ENCODE peak calls at places on chromosomes 2 and 18, in seven cellular contexts. V is left lung; A is CD8-positive, alpha-beta T cell; D is mucosa of descending colon; M is A549; C is fibroblast of lung; J is lower lobe of right lung. X is an unnamed sample. For H3K4me1, the result is how much of the 10 kb centered on the place peaks cover.

GRCh38 chr2:18339326-18339725 is 221.1 kb downstream of the RDH14 start:
- DNase-seq in J (no peak), M (no peak), A (no peak), D (no peak), V (no peak), C (peak), X (no peak)

GRCh38 chr2:128485761-128486639 is 167.3 kb upstream of the HS6ST1 start:
- DNase-seq in D (no peak), J (no peak), A (no peak), M (no peak), C (no peak), V (no peak), X (no peak)

GRCh38 chr2:15560404-15560987 is 638 bp downstream of the NBAS start:
- DNase-seq in J (no peak), D (no peak), M (peak), V (peak), A (no peak), C (peak), X (no peak)

GRCh38 chr2:57869763-57870344 is 176.8 kb upstream of the VRK2 start:
- DNase-seq in C (no peak), M (no peak), A (no peak), D (no peak), V (peak), J (no peak), X (no peak)

GRCh38 chr2:220346919-220347318 is 719.5 kb downstream of the SLC4A3 start:
- DNase-seq in M (no peak), D (no peak), A (no peak), C (no peak), J (no peak), V (no peak), X (no peak)

GRCh38 chr2:196066794-196067382 is 1.7 kb downstream of the DNAH7 start:
- DNase-seq in V (no peak), M (peak), J (no peak), A (no peak), C (no peak), D (no peak), X (no peak)

GRCh38 chr2:152648336-152648735 is 68.9 kb downstream of the PRPF40A start:
- DNase-seq in J (no peak), A (no peak), C (peak), D (no peak), V (no peak), M (peak), X (no peak)

GRCh38 chr2:30701782-30702181 is 105.5 kb downstream of the CAPN13 start:
- DNase-seq in V (no peak), J (no peak), A (no peak), C (no peak), D (no peak), M (no peak), X (no peak)

GRCh38 chr2:120289221-120289906 is 36.7 kb downstream of the RALB start:
- DNase-seq in A (no peak), V (no peak), C (no peak), D (no peak), M (no peak), J (no peak), X (no peak)

GRCh38 chr2:146927080-146927714 is 917.6 kb upstream of the ACVR2A start:
- DNase-seq in M (peak), A (no peak), J (peak), V (no peak), C (peak), D (no peak), X (no peak)

GRCh38 chr2:205759286-205759685 is 77.0 kb downstream of the NRP2 start:
- DNase-seq in A (no peak), V (no peak), M (no peak), C (no peak), D (no peak), J (no peak), X (no peak)

GRCh38 chr18:9335255-9336045 is 877 bp downstream of the TWSG1 start:
- DNase-seq in A (peak), V (no peak), D (no peak), M (no peak), C (peak), J (no peak), X (no peak)

GRCh38 chr2:20013061-20013721 is 723 bp upstream of the MATN3 start:
- DNase-seq in A (no peak), C (no peak), D (no peak), M (no peak), J (no peak), V (no peak), X (no peak)

GRCh38 chr2:237045449-237045848 is 40.2 kb upstream of the COPS8 start:
- DNase-seq in V (no peak), M (no peak), A (no peak), J (no peak), D (no peak), C (peak), X (no peak)

GRCh38 chr2:32453242-32454062 is 96.6 kb downstream of the BIRC6 start:
- DNase-seq in A (no peak), J (no peak), C (peak), D (no peak), V (no peak), M (no peak), X (no peak)

GRCh38 chr2:88903744-88904353 is 212.4 kb downstream of the RPIA start:
- DNase-seq in D (no peak), M (peak), C (peak), J (no peak), V (no peak), A (no peak), X (no peak)

GRCh38 chr2:69915050-69915945 is at the start of gene MXD1:
- DNase-seq in M (no peak), C (no peak), D (peak), A (peak), J (peak), V (no peak), X (no peak)

GRCh38 chr2:27191107-27191829 is 20.6 kb upstream of the ATRAID start:
- DNase-seq in J (no peak), V (no peak), D (no peak), A (peak), M (peak), C (peak), X (no peak)

GRCh38 chr18:32237024-32237423 is 47.2 kb downstream of the MEP1B start:
- DNase-seq in C (no peak), M (no peak), J (no peak), A (no peak), D (no peak), V (no peak), X (no peak)

GRCh38 chr2:28810384-28811285 is at the start of gene SPDYA:
- DNase-seq in A (peak), M (peak), V (peak), D (peak), C (peak), J (peak), X (peak)

GRCh38 chr2:161710131-161710915 is 86.1 kb downstream of the SLC4A10 start:
- DNase-seq in C (peak), D (no peak), M (no peak), A (no peak), J (no peak), V (no peak), X (no peak)

GRCh38 chr2:68857446-68857845 is 13.8 kb downstream of the BMP10 start:
- DNase-seq in C (no peak), A (no peak), M (no peak), D (no peak), V (no peak), J (no peak), X (no peak)

GRCh38 chr2:19347619-19348562 is 10.5 kb downstream of the OSR1 start:
- DNase-seq in M (peak), J (peak), A (peak), D (peak), V (peak), C (peak), X (peak)

GRCh38 chr2:74850816-74851566 is 17.1 kb downstream of the HK2 start:
- DNase-seq in A (no peak), V (no peak), J (no peak), M (no peak), D (no peak), C (peak), X (no peak)

GRCh38 chr18:68177807-68178702 is 536.9 kb downstream of the TMX3 start:
- DNase-seq in J (no peak), M (no peak), C (peak), D (no peak), V (no peak), A (no peak), X (no peak)

GRCh38 chr2:74498500-74499268 is 719 bp downstream of the LBX2 start:
- DNase-seq in A (no peak), J (peak), C (no peak), D (peak), V (no peak), M (peak), X (no peak)

GRCh38 chr2:163601377-163601776 is 134.4 kb downstream of the FIGN start:
- DNase-seq in J (no peak), D (no peak), C (peak), M (no peak), A (no peak), V (no peak), X (no peak)

GRCh38 chr2:47528874-47529273 is 125.9 kb downstream of the MSH2 start:
- DNase-seq in J (no peak), D (no peak), A (no peak), V (no peak), C (peak), M (no peak), X (no peak)

GRCh38 chr2:29155578-29155977 is 40.4 kb downstream of the CLIP4 start:
- DNase-seq in J (no peak), D (no peak), A (no peak), M (no peak), C (peak), V (no peak), X (no peak)

GRCh38 chr2:38095079-38095478 is 19.1 kb upstream of the CYP1B1 start:
- DNase-seq in A (no peak), M (no peak), C (no peak), V (no peak), D (no peak), J (no peak), X (no peak)
- H3K4me1 ChIP-seq in A (under half), M (half or more), C (under half), V (half or more), D (under half), J (half or more), X (under half)

GRCh38 chr2:240458900-240459391 is 23.5 kb downstream of the GPC1 start:
- DNase-seq in C (no peak), M (no peak), V (peak), A (no peak), D (peak), J (peak), X (peak)

GRCh38 chr2:240460781-240461431 is 25.4 kb downstream of the GPC1 start:
- DNase-seq in J (peak), A (peak), V (peak), D (peak), C (no peak), M (no peak), X (peak)

GRCh38 chr2:240460243-240460630 is 24.8 kb downstream of the GPC1 start:
- DNase-seq in M (no peak), D (no peak), V (no peak), C (no peak), A (no peak), J (peak), X (no peak)

GRCh38 chr2:240458044-240458899 is 22.8 kb downstream of the GPC1 start:
- DNase-seq in V (peak), A (no peak), D (peak), C (no peak), M (no peak), J (peak), X (peak)

GRCh38 chr2:240459401-240460242 is 24.2 kb downstream of the GPC1 start:
- DNase-seq in J (peak), A (no peak), D (peak), V (peak), C (no peak), M (no peak), X (peak)
- TF ChIP-seq CTCF in J (no peak), A (no peak), D (no peak), V (no peak), C (no peak), M (no peak), X (no peak)

GRCh38 chr18:58230438-58231179 is 186.6 kb downstream of the NEDD4L start:
- DNase-seq in J (no peak), V (no peak), M (peak), A (no peak), D (no peak), C (peak), X (no peak)

GRCh38 chr18:58227361-58227930 is 183.4 kb downstream of the NEDD4L start:
- DNase-seq in A (no peak), J (no peak), D (no peak), V (no peak), C (no peak), M (no peak), X (no peak)

GRCh38 chr18:58229162-58229561 is 185.1 kb downstream of the NEDD4L start:
- DNase-seq in V (no peak), A (no peak), C (no peak), J (no peak), D (no peak), M (no peak), X (no peak)

GRCh38 chr18:58228176-58228575 is 184.2 kb downstream of the NEDD4L start:
- DNase-seq in M (no peak), C (no peak), J (peak), D (no peak), V (no peak), A (no peak), X (no peak)

DNA sequence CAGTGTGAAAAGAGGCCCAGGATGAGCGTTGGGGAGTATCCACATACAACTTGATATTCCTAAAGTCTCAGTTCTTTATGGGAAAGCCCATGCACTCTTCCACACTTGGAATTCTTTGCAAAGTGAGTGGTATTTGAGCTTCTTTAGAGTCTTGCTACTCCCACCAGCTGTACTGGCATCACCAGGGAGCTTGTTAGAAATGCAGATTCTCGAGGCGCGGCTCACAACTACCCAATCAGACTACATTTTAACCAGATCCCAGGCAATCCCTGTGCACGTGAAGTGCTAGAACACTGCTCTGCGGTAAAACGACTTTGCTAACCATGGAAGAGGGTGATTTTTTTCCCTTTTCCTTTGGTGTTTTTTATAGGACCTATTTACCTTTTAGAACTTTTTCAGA is 184.7 kb downstream of the NEDD4L start:
- DNase-seq in C (no peak), J (no peak), V (no peak), D (no peak), A (no peak), M (no peak), X (no peak)
- H3K4me1 ChIP-seq in C (under half), J (half or more), V (under half), D (under half), A (under half), M (half or more), X (under half)

GRCh38 chr2:212977149-212977548 is 174.3 kb downstream of the IKZF2 start:
- DNase-seq in C (no peak), M (no peak), D (no peak), J (no peak), A (no peak), V (no peak), X (no peak)
- TF ChIP-seq CTCF in C (no peak), M (no peak), D (no peak), J (no peak), A (no peak), V (no peak), X (no peak)

GRCh38 chr2:219252900-219253752 is at the start of gene TUBA4B:
- DNase-seq in A (peak), V (peak), M (peak), D (peak), J (peak), C (peak), X (peak)

GRCh38 chr2:219253753-219254589 is at the start of gene TUBA4A:
- DNase-seq in M (peak), D (peak), A (peak), C (peak), V (peak), J (peak), X (peak)

GRCh38 chr2:219252084-219252483 is 959 bp upstream of the TUBA4B start:
- DNase-seq in C (no peak), A (peak), D (no peak), V (no peak), M (no peak), J (no peak), X (peak)

GRCh38 chr2:219251656-219252055 is 1.4 kb upstream of the TUBA4B start:
- DNase-seq in V (no peak), J (no peak), D (no peak), A (no peak), M (no peak), C (peak), X (no peak)

GRCh38 chr2:219252570-219252899 is 508 bp upstream of the TUBA4B start:
- DNase-seq in A (no peak), C (no peak), D (peak), J (no peak), M (no peak), V (no peak), X (no peak)
- H3K4me1 ChIP-seq in A (half or more), C (under half), D (half or more), J (half or more), M (half or more), V (half or more), X (under half)

DNA sequence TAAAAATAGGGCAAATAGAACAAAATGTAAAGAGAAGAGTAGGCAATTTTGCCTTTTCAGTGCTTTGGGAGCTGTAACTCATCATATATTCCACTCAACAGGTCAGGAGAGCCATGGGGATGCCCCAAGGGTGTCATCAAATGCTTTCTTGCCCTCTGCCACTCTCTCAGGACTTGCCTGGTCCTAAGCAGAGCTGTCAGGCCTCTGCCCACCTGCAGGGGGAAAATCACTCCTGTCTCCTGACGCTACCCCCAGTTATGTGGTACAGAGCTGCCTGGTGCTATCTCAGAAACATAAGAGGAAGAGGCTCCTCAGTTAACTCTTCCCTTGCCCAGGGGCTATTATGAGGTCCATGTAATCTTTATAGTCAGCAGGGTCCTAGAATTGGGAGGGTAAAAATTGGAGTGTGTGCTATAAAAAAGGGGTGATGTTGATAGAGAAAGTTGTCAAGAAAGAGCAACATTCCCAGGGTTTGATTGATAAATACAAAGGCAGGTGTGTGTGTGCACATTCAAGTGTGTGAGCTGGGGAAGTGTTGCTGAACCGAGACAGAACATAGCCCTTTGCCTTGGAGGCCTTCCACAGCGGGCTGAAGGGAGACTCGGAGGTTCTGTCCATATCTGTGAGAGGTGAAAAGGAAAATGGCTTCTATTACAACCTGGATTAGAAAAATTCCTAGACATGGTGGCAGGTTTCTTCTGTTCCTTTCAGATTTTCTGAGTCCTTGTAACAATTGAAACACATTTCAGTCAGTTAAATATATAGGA is 25.4 kb downstream of the PTPRM start:
- DNase-seq in J (no peak), C (no peak), D (no peak), A (no peak), M (no peak), V (no peak), X (no peak)
- TF ChIP-seq CTCF in J (no peak), C (no peak), D (no peak), A (no peak), M (no peak), V (no peak), X (no peak)

GRCh38 chr2:168241746-168242145 is 5.6 kb downstream of the STK39 start:
- DNase-seq in M (no peak), J (no peak), V (no peak), A (no peak), D (no peak), C (no peak), X (no peak)

GRCh38 chr2:168244318-168244717 is 3.1 kb downstream of the STK39 start:
- DNase-seq in C (no peak), M (no peak), D (no peak), A (peak), J (no peak), V (no peak), X (no peak)

GRCh38 chr2:168239281-168239680 is 8.1 kb downstream of the STK39 start:
- DNase-seq in M (no peak), A (no peak), V (no peak), C (no peak), D (no peak), J (no peak), X (no peak)

GRCh38 chr2:168243061-168243460 is 4.3 kb downstream of the STK39 start:
- DNase-seq in M (no peak), V (no peak), C (no peak), D (no peak), J (no peak), A (no peak), X (no peak)

DNA sequence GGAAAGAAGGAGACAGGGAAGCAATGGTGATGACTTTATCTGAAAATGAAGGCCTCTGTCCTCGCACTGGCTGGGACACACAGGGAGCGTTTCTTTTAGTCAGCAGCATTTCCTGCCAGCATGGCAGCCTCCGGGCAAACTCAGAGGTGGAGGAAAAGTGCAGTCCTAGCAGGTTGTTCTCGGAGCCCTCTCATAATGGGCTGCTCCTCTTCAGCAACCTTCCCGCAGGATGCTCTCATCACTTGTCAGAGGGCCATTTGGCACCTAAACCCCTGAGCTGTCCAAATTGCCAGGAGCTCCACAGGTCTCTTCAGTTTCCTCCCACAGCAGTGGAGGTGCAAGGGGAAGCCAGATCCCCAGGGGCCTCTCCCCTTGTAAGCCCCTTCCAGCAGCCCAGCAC is 6.2 kb downstream of the STK39 start:
- DNase-seq in M (no peak), D (no peak), C (no peak), A (no peak), V (no peak), J (no peak), X (no peak)
- H3K4me1 ChIP-seq in M (under half), D (under half), C (under half), A (half or more), V (under half), J (under half), X (under half)

X was measured in RWPE2.